ENCODE peak calls at places on chromosomes 16 and 17, in nine cellular contexts. R is H7; B is HFF-Myc; N is HEK293T; Y is activated CD8-positive, alpha-beta T cell treated with anti-CD3 and anti-CD28 coated beads for 36 hours; I is effector CD4-positive, alpha-beta T cell; U is NCI-H2029 treated with DMSO at 0.1 percent for 48 hours; V is dorsolateral prefrontal cortex; K is left colon. L is an unnamed sample.

GRCh38 chr16:67489401-67490083 is 6.2 kb upstream of the AGRP start:
- DNase-seq in V (no peak), R (no peak), N (no peak), B (no peak), Y (no peak), U (no peak), K (no peak), I (no peak), L (no peak)

GRCh38 chr17:81412490-81413093 is 17.3 kb downstream of the BAHCC1 start:
- DNase-seq in U (no peak), Y (peak; percentile 89), I (no peak), K (no peak), N (no peak), V (no peak), B (no peak), R (no peak), L (no peak)

GRCh38 chr17:80892900-80893603 is 98.6 kb upstream of the CHMP6 start:
- DNase-seq in K (no peak), Y (peak; percentile 73), I (peak; percentile 40), R (no peak), V (peak; percentile 44), U (no peak), B (no peak), N (no peak), L (no peak)

GRCh38 chr16:6106061-6106460 is 1008.5 kb upstream of the EEF2KMT start:
- DNase-seq in I (no peak), N (no peak), U (no peak), R (no peak), Y (no peak), B (no peak), V (no peak), K (no peak), L (no peak)

GRCh38 chr17:82492647-82493516 is 26.6 kb upstream of the FOXK2 start:
- DNase-seq in B (no peak), R (peak; percentile 28), U (no peak), Y (no peak), N (no peak), V (no peak), I (no peak), K (no peak), L (no peak)

GRCh38 chr17:39538875-39539274 is 68.8 kb downstream of the NEUROD2 start:
- DNase-seq in K (no peak), B (no peak), V (no peak), I (no peak), R (no peak), Y (no peak), N (no peak), U (no peak), L (no peak)

GRCh38 chr16:57366544-57367040 is 5.7 kb upstream of the CX3CL1 start:
- DNase-seq in B (no peak), U (no peak), N (no peak), V (no peak), R (peak; percentile 16), I (no peak), Y (no peak), K (no peak), L (no peak)

GRCh38 chr17:30091771-30092170 is 24.8 kb upstream of the NSRP1 start:
- DNase-seq in Y (no peak), U (no peak), N (no peak), K (no peak), B (no peak), V (no peak), R (no peak), I (no peak), L (no peak)

GRCh38 chr16:31108035-31108793 is at the start of gene BCKDK:
- DNase-seq in K (peak; percentile 74), R (peak; percentile 94), Y (peak; percentile 89), B (no peak), U (no peak), N (peak; percentile 76), I (peak; percentile 33), V (peak; percentile 77), L (peak; percentile 9)

GRCh38 chr16:85428168-85428898 is 184.8 kb upstream of the GSE1 start:
- DNase-seq in V (no peak), N (peak; percentile 50), R (peak; percentile 88), B (no peak), Y (peak; percentile 78), U (no peak), K (no peak), I (peak; percentile 36), L (no peak)

GRCh38 chr17:30161601-30162000 is 45.0 kb downstream of the NSRP1 start:
- DNase-seq in B (no peak), K (no peak), N (no peak), V (no peak), Y (no peak), I (no peak), R (no peak), U (no peak), L (no peak)

GRCh38 chr17:236641-237405 is 55.4 kb upstream of the DOC2B start:
- DNase-seq in Y (no peak), U (no peak), K (peak; percentile 8), N (no peak), B (no peak), V (no peak), R (peak; percentile 69), I (no peak), L (no peak)

GRCh38 chr16:85306071-85306792 is 194.0 kb upstream of the CIBAR2 start:
- DNase-seq in U (no peak), Y (peak; percentile 98), V (peak; percentile 50), I (peak; percentile 56), R (peak; percentile 68), K (peak; percentile 90), B (peak; percentile 56), N (no peak), L (peak; percentile 16)

GRCh38 chr17:66476014-66476413 is 173.6 kb downstream of the PRKCA start:
- DNase-seq in U (no peak), V (no peak), K (no peak), Y (peak; percentile 16), B (no peak), I (no peak), N (no peak), R (no peak), L (no peak)

GRCh38 chr16:81708459-81709368 is 70.4 kb upstream of the PLCG2 start:
- DNase-seq in K (peak; percentile 62), I (no peak), Y (no peak), U (no peak), N (no peak), R (peak; percentile 57), V (peak; percentile 53), B (no peak), L (no peak)

GRCh38 chr17:78423961-78424747 is 45.7 kb downstream of the PGS1 start:
- DNase-seq in V (no peak), Y (no peak), R (no peak), I (no peak), K (no peak), N (no peak), U (no peak), B (no peak), L (no peak)

GRCh38 chr16:55297062-55297909 is 26.7 kb upstream of the IRX6 start:
- DNase-seq in R (no peak), V (no peak), I (no peak), K (no peak), N (peak; percentile 29), U (no peak), B (no peak), Y (no peak), L (no peak)

GRCh38 chr17:50151937-50152547 is 1.6 kb upstream of the PPP1R9B start:
- DNase-seq in V (peak; percentile 91), R (peak; percentile 93), N (peak; percentile 80), B (peak; percentile 88), U (peak; percentile 66), Y (peak; percentile 75), I (peak; percentile 35), K (peak; percentile 92), L (peak; percentile 86)

GRCh38 chr17:55238931-55239297 is 25.8 kb upstream of the HLF start:
- DNase-seq in K (peak; percentile 34), I (no peak), V (peak; percentile 32), U (no peak), B (no peak), N (peak; percentile 34), R (peak; percentile 61), Y (peak; percentile 2), L (no peak)

GRCh38 chr16:20969386-20969785 is 68.8 kb downstream of the LYRM1 start:
- DNase-seq in V (no peak), Y (no peak), R (no peak), K (no peak), I (no peak), N (no peak), B (no peak), U (no peak), L (no peak)

GRCh38 chr17:76497979-76498885 is 3.0 kb downstream of the RHBDF2 start:
- DNase-seq in K (peak; percentile 72), Y (no peak), I (no peak), U (no peak), R (peak; percentile 92), B (peak; percentile 48), N (peak; percentile 43), V (peak; percentile 48), L (peak; percentile 14)

GRCh38 chr17:42547698-42548069 is 5.0 kb upstream of the HSD17B1 start:
- DNase-seq in U (no peak), N (no peak), B (no peak), I (no peak), K (peak; percentile 21), V (no peak), R (no peak), Y (no peak), L (no peak)

GRCh38 chr17:28912281-28912937 is 9.5 kb upstream of the DHRS13 start:
- DNase-seq in R (peak; percentile 57), K (peak; percentile 44), U (no peak), N (no peak), B (no peak), Y (peak; percentile 43), V (no peak), I (no peak), L (no peak)

GRCh38 chr16:66365588-66365987 is 903 bp upstream of the CDH5 start:
- DNase-seq in K (no peak), I (no peak), R (no peak), V (no peak), B (no peak), N (no peak), U (no peak), Y (no peak), L (no peak)

GRCh38 chr16:22007159-22007508 is 777 bp upstream of the MOSMO start:
- DNase-seq in U (no peak), I (no peak), K (no peak), R (peak; percentile 25), Y (no peak), N (peak; percentile 18), B (no peak), V (no peak), L (no peak)

GRCh38 chr16:11587643-11588247 is 1.0 kb upstream of the LITAF start:
- DNase-seq in N (no peak), Y (no peak), K (no peak), R (no peak), B (no peak), I (no peak), U (no peak), V (no peak), L (no peak)

GRCh38 chr17:4625181-4625601 is 16.3 kb downstream of the ALOX15 start:
- DNase-seq in N (no peak), B (no peak), Y (no peak), U (no peak), R (no peak), V (no peak), K (no peak), I (no peak), L (no peak)

L was measured in DMS79.